ENCODE peak calls at places on chromosomes 2 and 18, in six cellular contexts. X is H9, L is astrocyte of the spinal cord, E is spleen, T is uterus, O is GM12864. G is an unnamed sample.

GRCh38 chr2:179240481-179241451 is 23.9 kb downstream of the SESTD1 start:
- DNase-seq in X (no peak), L (no peak), E (no peak), T (no peak), O (no peak), G (no peak)

GRCh38 chr2:74658516-74658915 is 4.5 kb downstream of the SEMA4F start:
- DNase-seq in X (no peak), L (peak; percentile 38), E (no peak), T (no peak), O (no peak), G (no peak)

GRCh38 chr18:21996261-21996892 is 173.0 kb upstream of the GATA6 start:
- DNase-seq in X (no peak), L (no peak), E (no peak), T (peak; percentile 55), O (no peak), G (no peak)

GRCh38 chr18:21740724-21741510 is at the start of gene MIB1:
- DNase-seq in X (no peak), L (peak; percentile 98), E (no peak), T (peak; percentile 99), O (no peak), G (peak; percentile 99)

GRCh38 chr2:20642026-20642971 is 8.6 kb downstream of the HS1BP3 start:
- DNase-seq in X (peak; percentile 84), L (peak; percentile 73), E (peak; percentile 95), T (peak; percentile 85), O (no peak), G (peak; percentile 89)

GRCh38 chr2:134501476-134502089 is 217.2 kb downstream of the TMEM163 start:
- DNase-seq in X (no peak), L (no peak), E (no peak), T (no peak), O (no peak), G (no peak)

GRCh38 chr2:5720426-5720825 is 28.2 kb downstream of the SOX11 start:
- DNase-seq in X (no peak), L (peak; percentile 65), E (no peak), T (no peak), O (no peak), G (no peak)

GRCh38 chr2:160241251-160242137 is 41.4 kb upstream of the ITGB6 start:
- DNase-seq in X (no peak), L (peak; percentile 91), E (no peak), T (no peak), O (no peak), G (no peak)

GRCh38 chr2:150924862-150925261 is 336.8 kb downstream of the RBM43 start:
- DNase-seq in X (no peak), L (no peak), E (no peak), T (no peak), O (no peak), G (no peak)

GRCh38 chr2:15745329-15745728 is 153.7 kb downstream of the DDX1 start:
- DNase-seq in X (no peak), L (no peak), E (no peak), T (no peak), O (no peak), G (no peak)

GRCh38 chr2:128237081-128237534 is 81.6 kb downstream of the HS6ST1 start:
- DNase-seq in X (no peak), L (no peak), E (no peak), T (no peak), O (no peak), G (no peak)

GRCh38 chr2:188291142-188291616 is 495 bp upstream of the GULP1 start:
- DNase-seq in X (no peak), L (peak; percentile 50), E (no peak), T (no peak), O (no peak), G (no peak)

GRCh38 chr2:67451086-67451832 is 54.1 kb downstream of the ETAA1 start:
- DNase-seq in X (no peak), L (peak; percentile 53), E (no peak), T (no peak), O (no peak), G (no peak)

GRCh38 chr2:206971805-206972204 is 32.5 kb downstream of the CPO start:
- DNase-seq in X (no peak), L (no peak), E (no peak), T (peak; percentile 22), O (no peak), G (no peak)

GRCh38 chr2:235594041-235594440 is 100.2 kb downstream of the AGAP1 start:
- DNase-seq in X (no peak), L (peak; percentile 82), E (no peak), T (no peak), O (no peak), G (no peak)

GRCh38 chr2:165114345-165114943 is 89.4 kb downstream of the SCN3A start:
- DNase-seq in X (no peak), L (peak; percentile 70), E (no peak), T (no peak), O (no peak), G (no peak)

GRCh38 chr2:74041182-74041581 is 56.5 kb downstream of the TET3 start:
- DNase-seq in X (no peak), L (no peak), E (no peak), T (no peak), O (no peak), G (no peak)

GRCh38 chr2:217529271-217529670 is 473.5 kb downstream of the TNS1 start:
- DNase-seq in X (no peak), L (no peak), E (no peak), T (no peak), O (no peak), G (no peak)

GRCh38 chr18:57975805-57976204 is 68.2 kb upstream of the NEDD4L start:
- DNase-seq in X (no peak), L (no peak), E (no peak), T (no peak), O (no peak), G (no peak)

GRCh38 chr2:236662231-236663160 is 92.9 kb downstream of the ACKR3 start:
- DNase-seq in X (no peak), L (peak; percentile 24), E (no peak), T (no peak), O (no peak), G (no peak)

GRCh38 chr2:9107168-9108025 is 99.2 kb upstream of the ASAP2 start:
- DNase-seq in X (no peak), L (no peak), E (no peak), T (no peak), O (no peak), G (no peak)

GRCh38 chr18:53153281-53153680 is 813.3 kb downstream of the DCC start:
- DNase-seq in X (peak; percentile 50), L (no peak), E (no peak), T (no peak), O (no peak), G (no peak)

GRCh38 chr2:237857791-237858190 is 1.6 kb upstream of the RAMP1 start:
- DNase-seq in X (no peak), L (no peak), E (no peak), T (no peak), O (no peak), G (no peak)

GRCh38 chr2:237859082-237859433 is 365 bp upstream of the RAMP1 start:
- DNase-seq in X (no peak), L (no peak), E (peak; percentile 54), T (peak; percentile 42), O (no peak), G (no peak)

GRCh38 chr2:237858294-237859081 is 935 bp upstream of the RAMP1 start:
- DNase-seq in X (peak; percentile 83), L (peak; percentile 89), E (peak; percentile 78), T (peak; percentile 83), O (peak; percentile 22), G (no peak)

GRCh38 chr2:237859533-237860272 is at the start of gene RAMP1:
- DNase-seq in X (no peak), L (no peak), E (peak; percentile 71), T (peak; percentile 50), O (no peak), G (no peak)

DNA sequence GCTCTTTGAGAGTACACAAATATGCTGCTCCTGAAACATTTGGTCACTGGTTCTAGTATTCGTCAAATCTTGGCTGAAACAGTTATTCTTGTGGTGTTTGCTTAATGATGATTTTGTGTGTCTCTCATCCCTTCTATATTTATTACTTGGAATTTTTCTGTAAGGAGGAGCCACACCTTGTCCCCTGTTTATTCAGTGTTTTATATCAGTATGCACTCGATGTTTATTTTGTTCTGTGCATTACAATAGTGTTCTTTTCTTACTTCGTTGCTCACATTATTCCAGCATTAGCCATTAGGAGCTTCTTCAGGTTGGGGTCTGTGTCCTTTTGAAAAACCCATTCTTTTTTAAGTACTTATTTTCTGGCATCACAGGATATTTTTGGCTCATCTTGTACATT is 5.1 kb upstream of the RAMP1 start:
- DNase-seq in X (no peak), L (no peak), E (no peak), T (no peak), O (no peak), G (no peak)
- TF ChIP-seq CTCF in X (no peak), L (no peak), E (no peak), T (no peak), O (no peak), G (no peak)

DNA sequence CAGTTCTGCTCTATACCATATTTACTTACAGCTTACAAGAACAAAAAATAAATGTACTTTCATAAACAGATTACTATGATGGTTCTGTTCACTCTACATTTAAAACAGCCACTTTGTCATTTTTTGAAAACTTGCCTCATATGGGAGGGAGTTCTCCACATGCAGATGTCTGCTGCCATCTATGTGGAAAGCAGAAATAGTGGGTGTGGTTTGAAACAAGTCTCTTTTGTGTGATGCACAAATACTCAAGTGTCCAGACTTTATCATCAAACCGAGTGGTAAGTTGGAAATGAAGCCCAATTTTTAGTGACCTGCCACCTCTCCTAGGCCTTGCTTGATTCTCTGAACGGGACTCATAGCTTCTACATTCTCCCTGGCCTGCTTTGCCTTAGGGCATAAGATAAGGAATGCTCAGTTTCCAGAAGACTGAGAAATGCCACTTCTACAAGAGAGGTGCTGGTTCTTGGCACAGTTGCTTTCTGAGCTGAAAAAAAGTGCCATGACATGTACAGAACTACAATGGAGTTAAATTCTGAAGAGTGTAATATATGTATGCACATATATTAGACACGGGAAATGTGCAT is 221.1 kb downstream of the SLC8A1 start:
- DNase-seq in X (no peak), L (no peak), E (no peak), T (no peak), O (no peak), G (no peak)
- TF ChIP-seq CTCF in X (no peak), L (no peak), E (no peak), T (no peak), O (no peak), G (peak; percentile 52)

DNA sequence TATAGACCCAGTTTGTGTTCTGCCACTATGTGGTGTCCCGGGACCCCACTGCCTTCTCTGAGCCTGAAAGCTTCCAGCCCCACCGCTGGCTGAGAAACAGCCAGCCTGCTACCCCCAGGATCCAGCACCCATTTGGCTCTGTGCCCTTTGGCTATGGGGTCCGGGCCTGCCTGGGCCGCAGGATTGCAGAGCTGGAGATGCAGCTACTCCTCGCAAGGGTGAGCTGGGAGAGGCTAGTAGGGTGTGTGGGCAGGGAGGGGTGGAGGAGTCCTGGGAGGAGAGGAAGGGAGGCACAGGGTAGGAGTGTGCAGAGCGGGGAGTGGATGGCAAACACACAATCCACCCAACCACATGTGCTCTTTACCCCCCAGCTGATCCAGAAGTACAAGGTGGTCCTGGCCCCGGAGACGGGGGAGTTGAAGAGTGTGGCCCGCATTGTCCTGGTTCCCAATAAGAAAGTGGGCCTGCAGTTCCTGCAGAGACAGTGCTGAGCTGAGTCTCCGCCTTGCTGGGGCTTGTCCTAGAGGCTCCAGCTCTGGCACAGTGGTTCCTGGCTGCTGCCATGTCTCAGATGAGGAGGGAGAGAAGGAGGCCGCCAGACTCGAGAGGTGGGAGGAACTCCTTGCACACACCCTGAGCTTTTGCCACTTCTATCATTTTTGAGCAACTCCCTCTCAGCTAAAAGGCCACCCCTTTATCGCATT is 16.9 kb downstream of the PRKAG3 start:
- DNase-seq in X (no peak), L (no peak), E (peak; percentile 73), T (no peak), O (no peak), G (no peak)
- TF ChIP-seq CTCF in X (no peak), L (no peak), E (no peak), T (no peak), O (no peak), G (no peak)

GRCh38 chr2:204026294-204026693 is 89.7 kb downstream of the ICOS start:
- DNase-seq in X (peak; percentile 29), L (no peak), E (no peak), T (no peak), O (no peak), G (no peak)
- TF ChIP-seq CTCF in X (peak; percentile 68), L (peak; percentile 19), E (no peak), T (no peak), O (peak; percentile 64), G (peak; percentile 47)